ENCODE peak calls at places on chromosomes 7 and 10, in six cellular contexts. J, B, S, K, F and Q are unnamed samples.

GRCh38 chr10:89518876-89519842 is 16.2 kb downstream of the SLC16A12 start:
- DNase-seq in J (no peak), K (no peak), B (peak), S (no peak), F (no peak), Q (peak)

GRCh38 chr7:131480384-131481315 is 75.8 kb downstream of the PODXL start:
- DNase-seq in K (no peak), J (no peak), B (no peak), F (no peak), S (no peak), Q (peak)

GRCh38 chr10:110138197-110138812 is 69.1 kb upstream of the MXI1 start:
- DNase-seq in F (no peak), B (peak), K (no peak), S (no peak), J (peak), Q (peak)

GRCh38 chr10:131872011-131872836 is 28.6 kb upstream of the PPP2R2D start:
- DNase-seq in J (no peak), F (no peak), K (no peak), B (no peak), S (no peak), Q (no peak)

GRCh38 chr10:62050941-62051433 is 149.5 kb downstream of the ARID5B start:
- DNase-seq in F (peak), S (no peak), B (peak), K (no peak), J (no peak), Q (peak)

GRCh38 chr7:115707684-115708341 is 322.8 kb downstream of the TFEC start:
- DNase-seq in F (no peak), J (no peak), S (no peak), K (no peak), B (no peak), Q (no peak)

GRCh38 chr10:91681361-91682276 is 48.7 kb upstream of the PPP1R3C start:
- DNase-seq in B (no peak), K (no peak), S (no peak), F (no peak), J (no peak), Q (no peak)

GRCh38 chr7:1977876-1978441 is 254.8 kb downstream of the MAD1L1 start:
- DNase-seq in S (no peak), K (no peak), B (no peak), F (no peak), J (no peak), Q (no peak)

GRCh38 chr10:84540022-84540616 is 211.7 kb downstream of the CCSER2 start:
- DNase-seq in B (peak), S (no peak), J (no peak), F (peak), K (no peak), Q (peak)

GRCh38 chr7:109915670-109916069 is 1175.3 kb upstream of the LRRN3 start:
- DNase-seq in F (no peak), J (no peak), B (no peak), K (no peak), S (no peak), Q (no peak)

GRCh38 chr10:3516626-3517255 is 268.3 kb downstream of the KLF6 start:
- DNase-seq in J (no peak), B (no peak), F (no peak), S (no peak), K (no peak), Q (no peak)

GRCh38 chr10:84605802-84606201 is 277.4 kb downstream of the CCSER2 start:
- DNase-seq in K (no peak), B (no peak), F (peak), J (no peak), S (no peak), Q (no peak)

GRCh38 chr10:103238506-103239252 is 7.0 kb upstream of the RPEL1 start:
- DNase-seq in F (peak), K (no peak), S (peak), B (peak), J (no peak), Q (peak)

GRCh38 chr7:7718461-7718860 is at the start of gene RPA3:
- DNase-seq in F (no peak), J (no peak), K (no peak), S (no peak), B (no peak), Q (no peak)

GRCh38 chr7:31122649-31123058 is 70.5 kb downstream of the ADCYAP1R1 start:
- DNase-seq in S (peak), F (peak), J (peak), K (peak), B (peak), Q (peak)

GRCh38 chr10:106789623-106790022 is 374.9 kb downstream of the SORCS1 start:
- DNase-seq in B (no peak), J (no peak), S (no peak), F (no peak), K (no peak), Q (no peak)

GRCh38 chr7:17548014-17548653 is 249.7 kb downstream of the AHR start:
- DNase-seq in F (no peak), B (no peak), K (no peak), S (peak), J (no peak), Q (no peak)

GRCh38 chr7:95444796-95445195 is 10.0 kb upstream of the PON2 start:
- DNase-seq in B (no peak), S (no peak), F (no peak), K (no peak), J (no peak), Q (no peak)

GRCh38 chr7:156105337-156106106 is 293.3 kb upstream of the SHH start:
- DNase-seq in B (no peak), F (no peak), J (no peak), S (no peak), K (no peak), Q (no peak)

GRCh38 chr10:79933961-79934360 is 14.9 kb downstream of the SFTPD start:
- DNase-seq in B (no peak), S (no peak), J (no peak), K (no peak), F (no peak), Q (no peak)

GRCh38 chr7:39951943-39952194 is 1.8 kb downstream of the CDK13 start:
- DNase-seq in B (no peak), J (no peak), K (no peak), S (no peak), F (no peak), Q (no peak)

DNA sequence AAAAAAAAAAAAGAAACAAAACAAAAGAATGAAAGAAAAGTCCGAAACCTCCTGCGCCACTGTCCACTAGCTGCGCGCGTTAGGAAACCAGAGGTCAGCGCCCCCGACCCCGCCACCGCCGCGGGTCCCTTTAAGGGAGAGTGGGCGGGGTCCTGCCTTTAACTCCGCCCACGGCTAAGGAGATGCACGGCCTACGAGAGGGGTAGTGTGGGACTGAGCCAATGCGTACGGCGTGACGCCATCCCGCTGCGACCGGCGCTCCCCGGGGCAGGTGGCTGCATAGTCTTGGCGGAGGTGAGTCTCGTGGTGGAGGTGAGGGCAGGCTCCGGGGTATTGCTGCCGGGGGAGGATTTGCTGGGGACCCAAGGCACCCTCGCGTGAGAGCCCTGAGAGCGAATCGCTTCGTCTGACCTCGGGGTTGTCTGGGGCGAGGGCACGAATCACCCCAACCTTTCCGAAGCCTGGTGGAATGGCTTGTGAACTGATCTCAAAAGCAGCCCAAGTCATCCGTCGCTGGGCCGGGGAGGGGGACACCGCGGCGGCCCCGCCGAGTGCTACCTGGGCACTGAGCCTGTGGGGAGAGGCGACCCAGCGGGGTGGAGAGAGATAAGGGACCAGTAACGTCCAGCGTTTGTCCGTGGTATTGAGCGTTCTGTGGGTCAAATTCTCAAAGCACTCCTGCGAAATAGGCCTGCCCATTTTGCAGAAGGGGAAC is at the start of gene MRPS17:
- DNase-seq in S (peak), J (peak), K (peak), B (peak), F (peak), Q (peak)
- H4K8ac ChIP-seq in S (no peak), J (peak), K (peak), B (peak), F (peak), Q (peak)

GRCh38 chr7:124412531-124412930 is 353.1 kb downstream of the GPR37 start:
- DNase-seq in S (no peak), B (no peak), F (no peak), K (no peak), J (no peak), Q (peak)

GRCh38 chr7:124411796-124412195 is 353.8 kb downstream of the GPR37 start:
- DNase-seq in B (no peak), K (no peak), S (no peak), J (no peak), F (no peak), Q (peak)

DNA sequence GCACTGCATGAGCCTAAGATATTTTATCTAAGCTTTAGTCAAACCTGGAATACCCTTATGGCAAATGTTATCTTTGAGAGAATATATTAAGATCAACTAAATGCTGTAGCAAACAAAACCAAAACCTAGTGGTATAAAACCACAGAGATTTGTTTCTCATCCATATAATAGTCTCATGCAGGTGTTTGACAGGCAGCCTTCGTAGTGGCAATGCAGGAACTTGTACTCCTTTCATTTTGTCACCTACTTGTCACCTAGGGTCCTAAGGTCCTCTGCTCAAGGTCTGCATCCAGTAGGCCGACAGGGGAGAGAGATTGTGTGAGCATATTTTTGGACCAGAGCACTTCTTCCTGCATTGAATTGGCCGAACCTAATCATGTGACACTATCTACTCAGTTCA is 352.6 kb downstream of the GPR37 start:
- DNase-seq in K (no peak), F (no peak), B (no peak), S (no peak), J (no peak), Q (no peak)
- H2AFZ ChIP-seq in K (no peak), F (no peak), B (no peak), S (no peak), J (no peak), Q (no peak)

GRCh38 chr7:151341357-151342101 is at the start of gene NUB1:
- DNase-seq in K (peak), F (peak), B (peak), S (peak), J (peak), Q (peak)
- H3K18ac ChIP-seq in K (peak), F (peak), B (no peak), S (peak), J (peak), Q (peak)

GRCh38 chr10:23421397-23421796 is 17.5 kb upstream of the OTUD1 start:
- DNase-seq in F (no peak), B (no peak), K (peak), S (no peak), J (no peak), Q (no peak)
- H4K8ac ChIP-seq in F (no peak), B (no peak), K (no peak), S (no peak), J (no peak), Q (no peak)

GRCh38 chr10:87560495-87561222 is 56.0 kb downstream of the MINPP1 start:
- DNase-seq in F (no peak), K (no peak), S (no peak), B (no peak), J (no peak), Q (no peak)
- H2AFZ ChIP-seq in F (no peak), K (no peak), S (no peak), B (no peak), J (no peak), Q (no peak)

GRCh38 chr7:151880688-151881087 is 3.8 kb upstream of the PRKAG2 start:
- DNase-seq in J (no peak), B (no peak), S (no peak), K (no peak), F (no peak), Q (no peak)

GRCh38 chr7:151877911-151878835 is 1.3 kb upstream of the PRKAG2 start:
- DNase-seq in K (no peak), S (no peak), F (no peak), J (no peak), B (no peak), Q (no peak)

GRCh38 chr7:151875862-151876111 is 1.1 kb downstream of the PRKAG2 start:
- DNase-seq in F (no peak), K (no peak), B (no peak), J (peak), S (no peak), Q (peak)

GRCh38 chr7:151876112-151876898 is 610 bp downstream of the PRKAG2 start:
- DNase-seq in B (no peak), J (no peak), K (peak), S (peak), F (no peak), Q (peak)

GRCh38 chr7:151876899-151877777 is at the start of gene PRKAG2:
- DNase-seq in B (no peak), S (peak), J (peak), K (no peak), F (peak), Q (peak)
- H3K18ac ChIP-seq in B (no peak), S (no peak), J (peak), K (peak), F (no peak), Q (peak)

GRCh38 chr10:31833753-31834152 is 94.9 kb downstream of the ARHGAP12 start:
- DNase-seq in F (no peak), S (no peak), K (no peak), J (no peak), B (no peak), Q (no peak)

GRCh38 chr10:31830887-31831286 is 97.7 kb downstream of the ARHGAP12 start:
- DNase-seq in J (no peak), S (no peak), F (no peak), B (peak), K (no peak), Q (peak)

GRCh38 chr10:31832261-31832660 is 96.4 kb downstream of the ARHGAP12 start:
- DNase-seq in B (no peak), S (no peak), F (no peak), J (no peak), K (no peak), Q (no peak)

GRCh38 chr10:31829776-31830175 is 98.9 kb downstream of the ARHGAP12 start:
- DNase-seq in K (no peak), B (no peak), J (no peak), S (no peak), F (no peak), Q (no peak)
- H4K8ac ChIP-seq in K (no peak), B (no peak), J (no peak), S (no peak), F (no peak), Q (no peak)

GRCh38 chr7:23205861-23206510 is 24.1 kb downstream of the NUP42 start:
- DNase-seq in S (peak), J (no peak), K (no peak), F (no peak), B (no peak), Q (no peak)
- H2AFZ ChIP-seq in S (no peak), J (no peak), K (no peak), F (no peak), B (peak), Q (no peak)

DNA sequence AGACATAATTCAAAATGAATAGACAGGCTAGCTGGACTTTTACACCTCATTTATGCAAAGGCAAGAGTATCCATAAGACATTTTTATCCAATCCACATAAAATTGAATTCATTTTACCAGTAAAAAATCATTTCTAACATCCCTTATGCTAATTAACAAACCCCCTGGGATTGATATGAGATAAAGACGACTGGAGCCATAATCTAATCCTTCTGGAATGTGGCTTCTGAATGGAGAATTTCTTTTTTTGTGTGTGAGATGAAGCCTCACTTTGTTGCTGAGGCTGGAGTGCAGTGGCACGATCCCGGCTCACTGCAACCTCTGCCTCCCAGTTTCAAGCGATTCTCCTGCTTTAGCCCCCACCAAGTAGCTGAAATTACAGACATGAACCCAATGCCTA is 90.4 kb downstream of the AKR1D1 start:
- DNase-seq in S (no peak), K (no peak), B (no peak), F (no peak), J (no peak), Q (no peak)
- H3K18ac ChIP-seq in S (no peak), K (peak), B (no peak), F (no peak), J (no peak), Q (no peak)